ENCODE peak calls at places on chromosomes 5 and 9, in ten cellular contexts. One of them, this sample, is unnamed.

GRCh38 chr5:98765815-98766214 is 7.6 kb upstream of the RGMB start:
- DNase-seq in epithelial cell of proximal tubule: no peak
- DNase-seq in heart left ventricle: no peak
- DNase-seq in nephron progenitor cell: no peak
- DNase-seq in stomach: no peak
- DNase-seq in H1: no peak
- DNase-seq in tibial nerve: no peak
- DNase-seq in upper lobe of right lung: no peak
- DNase-seq in psoas muscle: no peak
- DNase-seq in neural crest cell: no peak
- DNase-seq in this sample: no peak

GRCh38 chr5:110736763-110737162 is 2.0 kb upstream of the SLC25A46 start:
- DNase-seq in epithelial cell of proximal tubule: no peak
- DNase-seq in heart left ventricle: no peak
- DNase-seq in nephron progenitor cell: no peak
- DNase-seq in stomach: no peak
- DNase-seq in H1: no peak
- DNase-seq in tibial nerve: no peak
- DNase-seq in upper lobe of right lung: no peak
- DNase-seq in psoas muscle: no peak
- DNase-seq in neural crest cell: no peak
- DNase-seq in this sample: no peak

GRCh38 chr5:158739941-158740340 is 359.8 kb downstream of the EBF1 start:
- DNase-seq in epithelial cell of proximal tubule: no peak
- DNase-seq in heart left ventricle: no peak
- DNase-seq in nephron progenitor cell: no peak
- DNase-seq in stomach: no peak
- DNase-seq in H1: no peak
- DNase-seq in tibial nerve: no peak
- DNase-seq in upper lobe of right lung: no peak
- DNase-seq in psoas muscle: no peak
- DNase-seq in neural crest cell: no peak
- DNase-seq in this sample: no peak

GRCh38 chr9:123339666-123340414 is 16.2 kb upstream of the CRB2 start:
- DNase-seq in epithelial cell of proximal tubule: no peak
- DNase-seq in heart left ventricle: peak; percentile 71
- DNase-seq in nephron progenitor cell: no peak
- DNase-seq in stomach: no peak
- DNase-seq in H1: no peak
- DNase-seq in tibial nerve: no peak
- DNase-seq in upper lobe of right lung: no peak
- DNase-seq in psoas muscle: no peak
- DNase-seq in neural crest cell: no peak
- DNase-seq in this sample: no peak

GRCh38 chr5:172235132-172235780 is 41.3 kb downstream of the EFCAB9 start:
- DNase-seq in epithelial cell of proximal tubule: no peak
- DNase-seq in heart left ventricle: no peak
- DNase-seq in nephron progenitor cell: no peak
- DNase-seq in stomach: no peak
- DNase-seq in H1: no peak
- DNase-seq in tibial nerve: no peak
- DNase-seq in upper lobe of right lung: no peak
- DNase-seq in psoas muscle: no peak
- DNase-seq in neural crest cell: no peak
- DNase-seq in this sample: no peak

GRCh38 chr5:92518318-92518913 is 1062.6 kb downstream of the NR2F1-AS1 start:
- DNase-seq in epithelial cell of proximal tubule: peak; percentile 43
- DNase-seq in heart left ventricle: no peak
- DNase-seq in nephron progenitor cell: peak; percentile 3
- DNase-seq in stomach: no peak
- DNase-seq in H1: no peak
- DNase-seq in tibial nerve: no peak
- DNase-seq in upper lobe of right lung: no peak
- DNase-seq in psoas muscle: no peak
- DNase-seq in neural crest cell: no peak
- DNase-seq in this sample: peak; percentile 6

GRCh38 chr9:122402403-122403268 is 31.8 kb downstream of the PTGS1 start:
- DNase-seq in epithelial cell of proximal tubule: peak; percentile 80
- DNase-seq in heart left ventricle: no peak
- DNase-seq in nephron progenitor cell: no peak
- DNase-seq in stomach: no peak
- DNase-seq in H1: no peak
- DNase-seq in tibial nerve: no peak
- DNase-seq in upper lobe of right lung: no peak
- DNase-seq in psoas muscle: no peak
- DNase-seq in neural crest cell: no peak
- DNase-seq in this sample: no peak

GRCh38 chr9:98881836-98882568 is 61.7 kb upstream of the COL15A1 start:
- DNase-seq in epithelial cell of proximal tubule: no peak
- DNase-seq in heart left ventricle: no peak
- DNase-seq in nephron progenitor cell: no peak
- DNase-seq in stomach: no peak
- DNase-seq in H1: no peak
- DNase-seq in tibial nerve: no peak
- DNase-seq in upper lobe of right lung: no peak
- DNase-seq in psoas muscle: no peak
- DNase-seq in neural crest cell: no peak
- DNase-seq in this sample: no peak

GRCh38 chr5:28542968-28543367 is 1504.6 kb upstream of the CDH9 start:
- DNase-seq in epithelial cell of proximal tubule: peak; percentile 58
- DNase-seq in heart left ventricle: no peak
- DNase-seq in nephron progenitor cell: no peak
- DNase-seq in stomach: no peak
- DNase-seq in H1: no peak
- DNase-seq in tibial nerve: no peak
- DNase-seq in upper lobe of right lung: no peak
- DNase-seq in psoas muscle: no peak
- DNase-seq in neural crest cell: no peak
- DNase-seq in this sample: no peak

GRCh38 chr9:110578896-110579752 is at the start of gene SVEP1:
- DNase-seq in epithelial cell of proximal tubule: no peak
- DNase-seq in heart left ventricle: peak; percentile 60
- DNase-seq in nephron progenitor cell: peak; percentile 65
- DNase-seq in stomach: no peak
- DNase-seq in H1: no peak
- DNase-seq in tibial nerve: peak; percentile 35
- DNase-seq in upper lobe of right lung: peak; percentile 85
- DNase-seq in psoas muscle: peak; percentile 67
- DNase-seq in neural crest cell: peak; percentile 40
- DNase-seq in this sample: peak; percentile 45

GRCh38 chr5:1656271-1656975 is 132.7 kb upstream of the LPCAT1 start:
- DNase-seq in epithelial cell of proximal tubule: no peak
- DNase-seq in heart left ventricle: no peak
- DNase-seq in nephron progenitor cell: no peak
- DNase-seq in stomach: no peak
- DNase-seq in H1: no peak
- DNase-seq in tibial nerve: no peak
- DNase-seq in upper lobe of right lung: peak; percentile 22
- DNase-seq in psoas muscle: no peak
- DNase-seq in neural crest cell: no peak
- DNase-seq in this sample: no peak

GRCh38 chr5:141559481-141559880 is 59.3 kb downstream of the DIAPH1 start:
- DNase-seq in epithelial cell of proximal tubule: no peak
- DNase-seq in heart left ventricle: no peak
- DNase-seq in nephron progenitor cell: no peak
- DNase-seq in stomach: no peak
- DNase-seq in H1: no peak
- DNase-seq in tibial nerve: no peak
- DNase-seq in upper lobe of right lung: no peak
- DNase-seq in psoas muscle: no peak
- DNase-seq in neural crest cell: no peak
- DNase-seq in this sample: no peak

DNA sequence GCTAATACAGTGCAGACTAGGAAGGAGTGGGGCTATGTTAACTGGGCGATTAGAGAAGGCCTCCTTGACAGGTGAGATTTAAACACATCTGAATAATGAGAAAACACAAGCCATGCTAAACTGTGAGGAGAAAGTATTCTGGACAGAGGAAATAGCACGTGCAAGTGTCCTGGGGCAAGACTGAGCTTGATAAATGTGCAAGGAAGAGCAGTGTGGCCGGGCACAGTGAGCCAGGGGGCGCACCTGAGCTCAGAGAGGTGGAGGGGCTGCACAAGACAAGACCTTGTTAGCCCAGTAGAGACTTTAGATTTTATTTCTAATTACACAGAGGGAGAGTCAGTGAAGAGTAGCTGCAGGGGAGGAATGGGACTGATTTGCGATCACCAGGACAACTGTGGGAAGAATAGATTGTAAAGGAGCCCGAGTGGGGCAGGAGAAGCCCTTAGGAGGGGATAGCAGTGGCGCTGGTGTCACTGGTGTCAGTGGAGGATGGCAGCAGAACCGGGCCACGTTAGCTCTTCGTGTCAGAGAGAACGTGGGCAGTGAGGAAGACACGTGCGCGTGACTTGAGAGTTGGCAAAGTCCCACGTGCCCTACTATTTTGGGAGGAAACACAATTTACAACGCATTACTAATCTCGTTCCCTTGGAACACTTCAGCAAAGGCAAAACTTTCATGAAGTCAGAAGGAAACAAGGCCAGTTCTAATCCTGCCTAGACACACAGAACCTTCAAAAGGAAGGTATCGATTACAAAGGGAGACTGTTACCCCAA is 17.9 kb upstream of the C5orf47 start:
- DNase-seq in epithelial cell of proximal tubule: no peak
- DNase-seq in heart left ventricle: no peak
- DNase-seq in nephron progenitor cell: no peak
- DNase-seq in stomach: no peak
- DNase-seq in H1: no peak
- DNase-seq in tibial nerve: no peak
- DNase-seq in upper lobe of right lung: no peak
- DNase-seq in psoas muscle: no peak
- DNase-seq in neural crest cell: no peak
- DNase-seq in this sample: no peak
- TF ChIP-seq CTCF in epithelial cell of proximal tubule: peak; percentile 34
- TF ChIP-seq CTCF in heart left ventricle: no peak
- TF ChIP-seq CTCF in nephron progenitor cell: no peak
- TF ChIP-seq CTCF in stomach: no peak
- TF ChIP-seq CTCF in H1: peak; percentile 32
- TF ChIP-seq CTCF in tibial nerve: no peak
- TF ChIP-seq CTCF in upper lobe of right lung: no peak
- TF ChIP-seq CTCF in psoas muscle: no peak
- TF ChIP-seq CTCF in neural crest cell: no peak
- TF ChIP-seq CTCF in this sample: no peak

GRCh38 chr9:69331444-69331843 is 6.4 kb downstream of the ENTREP1 start:
- DNase-seq in epithelial cell of proximal tubule: no peak
- DNase-seq in heart left ventricle: no peak
- DNase-seq in nephron progenitor cell: no peak
- DNase-seq in stomach: no peak
- DNase-seq in H1: no peak
- DNase-seq in tibial nerve: no peak
- DNase-seq in upper lobe of right lung: no peak
- DNase-seq in psoas muscle: no peak
- DNase-seq in neural crest cell: no peak
- DNase-seq in this sample: no peak
- TF ChIP-seq CTCF in epithelial cell of proximal tubule: no peak
- TF ChIP-seq CTCF in heart left ventricle: no peak
- TF ChIP-seq CTCF in nephron progenitor cell: no peak
- TF ChIP-seq CTCF in stomach: no peak
- TF ChIP-seq CTCF in H1: no peak
- TF ChIP-seq CTCF in tibial nerve: no peak
- TF ChIP-seq CTCF in upper lobe of right lung: no peak
- TF ChIP-seq CTCF in psoas muscle: no peak
- TF ChIP-seq CTCF in neural crest cell: no peak
- TF ChIP-seq CTCF in this sample: no peak

GRCh38 chr5:57172466-57172961 is 1.3 kb upstream of the GPBP1 start:
- DNase-seq in epithelial cell of proximal tubule: no peak
- DNase-seq in heart left ventricle: no peak
- DNase-seq in nephron progenitor cell: no peak
- DNase-seq in stomach: no peak
- DNase-seq in H1: no peak
- DNase-seq in tibial nerve: no peak
- DNase-seq in upper lobe of right lung: no peak
- DNase-seq in psoas muscle: no peak
- DNase-seq in neural crest cell: no peak
- DNase-seq in this sample: no peak
- TF ChIP-seq CTCF in epithelial cell of proximal tubule: no peak
- TF ChIP-seq CTCF in heart left ventricle: no peak
- TF ChIP-seq CTCF in nephron progenitor cell: no peak
- TF ChIP-seq CTCF in stomach: no peak
- TF ChIP-seq CTCF in H1: no peak
- TF ChIP-seq CTCF in tibial nerve: no peak
- TF ChIP-seq CTCF in upper lobe of right lung: no peak
- TF ChIP-seq CTCF in psoas muscle: no peak
- TF ChIP-seq CTCF in neural crest cell: no peak
- TF ChIP-seq CTCF in this sample: no peak

GRCh38 chr5:145718956-145719355 is 116.2 kb downstream of the PRELID2 start:
- DNase-seq in epithelial cell of proximal tubule: no peak
- DNase-seq in heart left ventricle: no peak
- DNase-seq in nephron progenitor cell: no peak
- DNase-seq in stomach: no peak
- DNase-seq in H1: no peak
- DNase-seq in tibial nerve: no peak
- DNase-seq in upper lobe of right lung: no peak
- DNase-seq in psoas muscle: no peak
- DNase-seq in neural crest cell: no peak
- DNase-seq in this sample: no peak
- TF ChIP-seq CTCF in epithelial cell of proximal tubule: peak; percentile 73
- TF ChIP-seq CTCF in heart left ventricle: no peak
- TF ChIP-seq CTCF in nephron progenitor cell: peak; percentile 47
- TF ChIP-seq CTCF in stomach: peak; percentile 5
- TF ChIP-seq CTCF in H1: peak; percentile 41
- TF ChIP-seq CTCF in tibial nerve: no peak
- TF ChIP-seq CTCF in upper lobe of right lung: no peak
- TF ChIP-seq CTCF in psoas muscle: peak; percentile 7
- TF ChIP-seq CTCF in neural crest cell: peak; percentile 51
- TF ChIP-seq CTCF in this sample: no peak

DNA sequence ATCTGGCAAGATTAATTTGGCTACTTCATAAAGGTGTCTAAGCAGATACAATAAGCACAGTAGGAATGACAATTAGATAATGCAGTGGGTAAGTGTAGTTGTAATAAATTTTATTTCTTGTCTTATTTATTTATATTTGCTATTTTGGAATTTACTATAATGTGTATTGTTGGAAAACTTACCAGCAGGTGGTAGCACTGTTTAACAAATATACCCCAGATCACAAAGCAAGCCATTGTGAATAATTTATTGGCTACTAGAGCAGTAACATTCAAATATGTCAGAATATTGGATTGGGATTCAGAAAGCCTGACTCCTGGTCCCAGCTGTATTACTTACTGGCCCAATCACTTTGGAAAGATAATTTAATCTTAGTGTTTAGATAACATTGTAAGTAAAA is 78.0 kb downstream of the ISOC1 start:
- DNase-seq in epithelial cell of proximal tubule: no peak
- DNase-seq in heart left ventricle: no peak
- DNase-seq in nephron progenitor cell: no peak
- DNase-seq in stomach: no peak
- DNase-seq in H1: no peak
- DNase-seq in tibial nerve: no peak
- DNase-seq in upper lobe of right lung: no peak
- DNase-seq in psoas muscle: no peak
- DNase-seq in neural crest cell: no peak
- DNase-seq in this sample: no peak
- TF ChIP-seq CTCF in epithelial cell of proximal tubule: peak; percentile 28
- TF ChIP-seq CTCF in heart left ventricle: peak; percentile 38
- TF ChIP-seq CTCF in nephron progenitor cell: no peak
- TF ChIP-seq CTCF in stomach: no peak
- TF ChIP-seq CTCF in H1: peak; percentile 7
- TF ChIP-seq CTCF in tibial nerve: no peak
- TF ChIP-seq CTCF in upper lobe of right lung: no peak
- TF ChIP-seq CTCF in psoas muscle: no peak
- TF ChIP-seq CTCF in neural crest cell: peak; percentile 65
- TF ChIP-seq CTCF in this sample: peak; percentile 48